ENCODE peak calls at places on chromosomes 1 and 21, in ten cellular contexts. Q is lung, D is IMR-90, V is GM23338, Y is psoas muscle, M is tibial nerve, K is cardiac muscle cell, O is colonic mucosa, F is esophagus squamous epithelium, N is upper lobe of right lung. S is an unnamed sample.

GRCh38 chr1:167120899-167121298 is 27.0 kb downstream of the STYXL2 start:
- DNase-seq in Q (no peak), D (no peak), V (no peak), Y (no peak), M (no peak), K (no peak), O (no peak), F (no peak), N (no peak), S (no peak)

GRCh38 chr1:222620566-222620965 is 2.7 kb downstream of the MIA3 start:
- DNase-seq in Q (no peak), D (no peak), V (no peak), Y (no peak), M (no peak), K (no peak), O (no peak), F (no peak), N (no peak), S (no peak)

GRCh38 chr1:17060129-17060868 is 6.5 kb upstream of the SDHB start:
- DNase-seq in Q (no peak), D (no peak), V (peak; percentile 46), Y (no peak), M (no peak), K (no peak), O (no peak), F (no peak), N (no peak), S (no peak)

GRCh38 chr21:43727571-43728466 is 8.9 kb downstream of the PDXK start:
- DNase-seq in Q (peak; percentile 68), D (peak; percentile 22), V (no peak), Y (peak; percentile 58), M (no peak), K (no peak), O (no peak), F (no peak), N (peak; percentile 88), S (peak; percentile 81)

GRCh38 chr1:153680120-153680403 is 1.6 kb downstream of the NPR1 start:
- DNase-seq in Q (no peak), D (no peak), V (peak; percentile 67), Y (no peak), M (no peak), K (no peak), O (no peak), F (no peak), N (no peak), S (peak; percentile 16)

GRCh38 chr1:107992341-107992740 is 27.4 kb upstream of the VAV3 start:
- DNase-seq in Q (no peak), D (no peak), V (no peak), Y (no peak), M (no peak), K (peak; percentile 12), O (no peak), F (no peak), N (no peak), S (no peak)

GRCh38 chr1:188669715-188670114 is 1807.9 kb downstream of the BRINP3 start:
- DNase-seq in Q (no peak), D (peak; percentile 73), V (no peak), Y (no peak), M (no peak), K (no peak), O (no peak), F (no peak), N (no peak), S (no peak)

GRCh38 chr1:27403065-27403726 is 10.8 kb downstream of the GPR3 start:
- DNase-seq in Q (peak; percentile 51), D (peak; percentile 42), V (peak; percentile 83), Y (peak; percentile 81), M (peak; percentile 62), K (peak; percentile 30), O (peak; percentile 53), F (no peak), N (peak; percentile 73), S (peak; percentile 89)

GRCh38 chr1:209132736-209133467 is 450.6 kb upstream of the CAMK1G start:
- DNase-seq in Q (no peak), D (no peak), V (no peak), Y (no peak), M (no peak), K (no peak), O (peak; percentile 20), F (no peak), N (no peak), S (no peak)

GRCh38 chr1:1165485-1165884 is 8.2 kb upstream of the TTLL10 start:
- DNase-seq in Q (no peak), D (no peak), V (no peak), Y (no peak), M (no peak), K (no peak), O (no peak), F (no peak), N (no peak), S (no peak)

GRCh38 chr1:186494832-186495271 is 33.9 kb upstream of the PDC start:
- DNase-seq in Q (no peak), D (no peak), V (no peak), Y (no peak), M (no peak), K (no peak), O (no peak), F (no peak), N (no peak), S (no peak)

GRCh38 chr1:203453616-203454015 is 22.0 kb upstream of the PRELP start:
- DNase-seq in Q (no peak), D (no peak), V (no peak), Y (no peak), M (no peak), K (no peak), O (no peak), F (no peak), N (no peak), S (no peak)

GRCh38 chr1:75198761-75199160 is 64.6 kb downstream of the LHX8 start:
- DNase-seq in Q (no peak), D (no peak), V (no peak), Y (no peak), M (no peak), K (no peak), O (no peak), F (no peak), N (no peak), S (no peak)

DNA sequence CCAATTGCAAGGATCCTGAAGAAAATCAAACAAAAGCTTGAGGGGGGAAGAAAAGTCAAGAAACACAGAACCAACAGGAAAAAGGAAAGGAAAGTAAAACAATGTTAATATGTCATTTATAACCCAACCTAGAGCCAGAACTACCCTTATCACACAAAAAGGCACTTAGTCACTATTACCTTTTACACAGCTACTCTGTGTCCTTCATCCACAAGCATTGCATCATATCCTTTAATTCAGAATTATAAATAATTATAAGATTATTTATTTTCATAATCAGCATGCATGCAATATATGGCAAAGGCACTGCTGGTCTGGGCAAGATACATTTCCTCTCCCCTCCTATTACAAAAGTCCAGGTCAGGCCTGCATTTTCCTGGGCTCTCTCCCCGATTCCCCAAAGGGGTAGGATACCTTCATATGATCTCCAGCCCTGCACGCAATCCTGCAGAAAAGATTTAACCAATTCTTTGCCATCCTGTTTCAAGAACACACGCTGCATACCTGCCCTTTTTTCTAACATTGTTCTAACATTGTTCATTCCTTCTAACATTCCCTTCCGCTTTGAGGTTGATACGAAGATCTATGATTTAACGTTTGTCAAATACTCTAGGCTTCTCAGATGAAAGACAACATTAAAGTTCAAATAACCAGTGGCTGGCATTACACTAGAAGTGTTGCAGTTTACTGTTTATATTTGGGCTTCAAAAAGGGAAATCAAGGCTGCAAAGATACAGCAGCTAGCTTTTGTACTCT is 4.3 kb downstream of the PTPN14 start:
- DNase-seq in Q (no peak), D (no peak), V (no peak), Y (no peak), M (no peak), K (no peak), O (no peak), F (no peak), N (no peak), S (no peak)
- H3K27ac ChIP-seq in Q (no peak overlapping the region), D (no peak overlapping the region), V (no peak overlapping the region), Y (peak overlapping the region; percentile 95), M (no peak overlapping the region), K (no peak overlapping the region), O (no peak overlapping the region), F (no peak overlapping the region), N (no peak overlapping the region), S (peak overlapping the region; percentile 21)

DNA sequence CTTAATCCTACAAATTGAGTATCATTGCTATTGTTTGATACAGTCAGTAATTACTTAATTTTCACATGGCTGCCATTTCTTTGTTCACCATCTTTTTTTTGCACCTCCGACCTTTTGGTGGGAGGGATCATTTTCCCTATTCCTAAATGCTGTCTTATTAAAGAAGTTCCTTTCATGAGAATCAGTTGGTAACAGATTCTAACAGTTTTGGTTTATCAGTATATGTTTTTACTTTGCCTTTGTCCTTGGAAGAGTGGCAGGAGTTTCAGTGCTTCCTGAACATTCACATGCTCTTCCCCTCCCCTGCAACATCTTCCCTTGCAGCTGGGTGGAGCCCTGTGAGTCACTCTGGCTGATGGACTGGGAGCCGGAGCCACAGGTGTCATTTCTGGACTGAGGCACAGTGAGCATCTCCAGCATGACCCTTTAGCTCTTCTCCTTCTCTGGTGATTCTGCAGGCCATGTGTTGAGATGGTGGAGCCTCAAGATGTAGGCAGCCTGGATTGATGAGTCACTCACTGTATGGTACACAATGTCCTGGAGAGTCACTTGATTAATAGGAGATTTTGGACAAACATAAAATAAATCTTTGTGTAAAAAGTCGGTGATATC is 217.7 kb downstream of the URB2 start:
- DNase-seq in Q (no peak), D (no peak), V (no peak), Y (peak; percentile 61), M (no peak), K (no peak), O (peak; percentile 80), F (no peak), N (no peak), S (no peak)
- TF ChIP-seq CTCF in Q (no peak), D (no peak), V (peak; percentile 46), Y (peak; percentile 54), M (no peak), K (peak; percentile 18), O (peak; percentile 25), F (peak; percentile 21), N (peak; percentile 11), S (no peak)

GRCh38 chr1:7554343-7555270 is 216.5 kb upstream of the VAMP3 start:
- DNase-seq in Q (no peak), D (no peak), V (no peak), Y (no peak), M (no peak), K (no peak), O (no peak), F (no peak), N (peak; percentile 3), S (peak; percentile 47)
- H3K4me1 ChIP-seq in Q (peaks cover 23% of the 10 kb centered on the region), D (peaks cover 6% of the 10 kb centered on the region), V (peaks cover 5% of the 10 kb centered on the region), Y (no peaks in the 10 kb centered on the region), M (no peaks in the 10 kb centered on the region), K (peaks cover 36% of the 10 kb centered on the region), O (no peaks in the 10 kb centered on the region), F (peaks cover 27% of the 10 kb centered on the region), N (peaks cover 20% of the 10 kb centered on the region), S (peaks cover 48% of the 10 kb centered on the region)

DNA sequence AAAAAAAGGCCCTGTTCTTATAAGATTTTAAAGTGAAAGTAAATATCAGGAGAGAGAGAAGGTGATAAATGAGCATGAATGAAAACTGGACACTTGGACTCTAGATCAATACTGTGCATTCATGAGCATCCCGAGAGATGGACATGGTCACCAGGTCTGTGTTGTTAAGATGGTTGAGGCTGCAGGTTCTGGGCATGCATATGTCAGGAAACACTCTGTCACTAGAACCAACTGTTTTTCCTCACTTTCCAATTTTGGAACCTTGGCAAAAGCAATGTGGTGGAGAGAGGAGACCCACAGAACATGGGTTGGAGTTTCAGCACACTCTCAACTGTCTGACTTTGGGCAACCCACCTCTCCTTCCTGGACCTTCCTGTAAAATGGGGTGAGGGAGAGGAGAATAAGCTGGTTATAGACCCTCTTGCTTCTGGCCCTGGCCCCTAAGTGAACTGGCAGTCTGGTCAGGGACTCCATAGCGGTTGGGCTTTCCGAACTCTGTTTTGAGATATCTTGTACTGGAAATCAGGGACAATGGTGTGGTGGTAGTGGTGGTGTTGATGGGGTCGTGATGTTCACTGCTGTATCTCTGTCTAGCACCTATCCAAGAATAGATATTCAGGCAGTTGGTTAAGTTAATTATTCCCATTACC is 4.2 kb downstream of the MAN1C1 start:
- DNase-seq in Q (no peak), D (no peak), V (no peak), Y (no peak), M (no peak), K (no peak), O (no peak), F (no peak), N (no peak), S (no peak)
- H3K27ac ChIP-seq in Q (no peak overlapping the region), D (no peak overlapping the region), V (no peak overlapping the region), Y (no peak overlapping the region), M (no peak overlapping the region), K (no peak overlapping the region), O (no peak overlapping the region), F (peak overlapping the region; percentile 26), N (no peak overlapping the region), S (peak overlapping the region; percentile 75)